ENCODE peak calls at places on chromosomes 3 and 15, in four cellular contexts. One of them, this sample, is unnamed.

GRCh38 chr3:8952130-8952529 is 11.1 kb downstream of the RAD18 start:
- DNase-seq in HepG2: no peak
- DNase-seq in A549: no peak
- DNase-seq in GM12878: no peak
- DNase-seq in this sample: no peak

GRCh38 chr3:105806361-105806760 is 62.5 kb downstream of the CBLB start:
- DNase-seq in A549: peak; percentile 16
- DNase-seq in HepG2: peak; percentile 50
- DNase-seq in GM12878: no peak
- DNase-seq in this sample: peak; percentile 24

GRCh38 chr3:72907131-72907697 is 19.4 kb downstream of the GXYLT2 start:
- DNase-seq in GM12878: no peak
- DNase-seq in HepG2: no peak
- DNase-seq in A549: no peak
- DNase-seq in this sample: no peak

GRCh38 chr15:44028349-44028748 is 166.7 kb downstream of the FRMD5 start:
- DNase-seq in A549: no peak
- DNase-seq in GM12878: no peak
- DNase-seq in HepG2: no peak
- DNase-seq in this sample: no peak

GRCh38 chr3:132211896-132212295 is 105.3 kb upstream of the ACP3 start:
- DNase-seq in HepG2: no peak
- DNase-seq in A549: no peak
- DNase-seq in GM12878: no peak
- DNase-seq in this sample: no peak

GRCh38 chr3:133463441-133463860 is 63.6 kb downstream of the BFSP2 start:
- DNase-seq in GM12878: no peak
- DNase-seq in A549: no peak
- DNase-seq in HepG2: no peak
- DNase-seq in this sample: no peak

GRCh38 chr3:138899592-138899991 is 47.3 kb downstream of the FOXL2 start:
- DNase-seq in A549: no peak
- DNase-seq in HepG2: no peak
- DNase-seq in GM12878: no peak
- DNase-seq in this sample: no peak

GRCh38 chr3:102410616-102411015 is 24.2 kb upstream of the ZPLD1 start:
- DNase-seq in A549: no peak
- DNase-seq in HepG2: no peak
- DNase-seq in GM12878: no peak
- DNase-seq in this sample: no peak

GRCh38 chr3:98755601-98756000 is 7.5 kb upstream of the ST3GAL6 start:
- DNase-seq in A549: no peak
- DNase-seq in HepG2: no peak
- DNase-seq in GM12878: no peak
- DNase-seq in this sample: no peak

GRCh38 chr15:94230886-94231727 is at the start of gene MCTP2:
- DNase-seq in A549: no peak
- DNase-seq in GM12878: peak; percentile 57
- DNase-seq in HepG2: peak; percentile 62
- DNase-seq in this sample: no peak

GRCh38 chr15:67039349-67040075 is 25.9 kb upstream of the SMAD3 start:
- DNase-seq in GM12878: no peak
- DNase-seq in A549: no peak
- DNase-seq in HepG2: no peak
- DNase-seq in this sample: peak; percentile 61

GRCh38 chr15:69704685-69705084 is 252.1 kb downstream of the RPLP1 start:
- DNase-seq in HepG2: no peak
- DNase-seq in GM12878: no peak
- DNase-seq in A549: no peak
- DNase-seq in this sample: no peak

GRCh38 chr15:63403254-63403945 is 21.8 kb upstream of the CA12 start:
- DNase-seq in A549: no peak
- DNase-seq in GM12878: no peak
- DNase-seq in HepG2: no peak
- DNase-seq in this sample: no peak

GRCh38 chr3:186162221-186162620 is 53.3 kb upstream of the ETV5 start:
- DNase-seq in A549: no peak
- DNase-seq in HepG2: no peak
- DNase-seq in GM12878: no peak
- DNase-seq in this sample: no peak

GRCh38 chr3:10950476-10951294 is 41.9 kb upstream of the SLC6A1 start:
- DNase-seq in HepG2: peak; percentile 25
- DNase-seq in A549: peak; percentile 64
- DNase-seq in GM12878: no peak
- DNase-seq in this sample: peak; percentile 69

GRCh38 chr3:158731938-158732855 is at the start of gene RARRES1:
- DNase-seq in HepG2: no peak
- DNase-seq in GM12878: no peak
- DNase-seq in A549: peak; percentile 60
- DNase-seq in this sample: no peak

GRCh38 chr3:135531996-135532395 is 433.5 kb upstream of the PPP2R3A start:
- DNase-seq in A549: no peak
- DNase-seq in GM12878: no peak
- DNase-seq in HepG2: no peak
- DNase-seq in this sample: no peak

GRCh38 chr15:100691321-100691720 is 88.9 kb downstream of the ASB7 start:
- DNase-seq in A549: no peak
- DNase-seq in GM12878: no peak
- DNase-seq in HepG2: no peak
- DNase-seq in this sample: no peak

GRCh38 chr15:65535192-65535591 is 4.9 kb downstream of the HACD3 start:
- DNase-seq in HepG2: no peak
- DNase-seq in GM12878: no peak
- DNase-seq in A549: no peak
- DNase-seq in this sample: no peak

GRCh38 chr3:197567900-197568685 is 12.3 kb upstream of the BDH1 start:
- DNase-seq in GM12878: no peak
- DNase-seq in HepG2: no peak
- DNase-seq in A549: no peak
- DNase-seq in this sample: no peak

GRCh38 chr15:74937226-74937601 is 659 bp downstream of the COX5A start:
- DNase-seq in HepG2: no peak
- DNase-seq in GM12878: no peak
- DNase-seq in A549: no peak
- DNase-seq in this sample: no peak

GRCh38 chr3:74531491-74531890 is 83.0 kb downstream of the CNTN3 start:
- DNase-seq in HepG2: no peak
- DNase-seq in GM12878: no peak
- DNase-seq in A549: no peak
- DNase-seq in this sample: no peak

GRCh38 chr3:8301977-8302589 is 199.5 kb upstream of the LMCD1 start:
- DNase-seq in HepG2: peak; percentile 31
- DNase-seq in A549: peak; percentile 33
- DNase-seq in GM12878: no peak
- DNase-seq in this sample: peak; percentile 24

GRCh38 chr3:190229632-190230424 is 92.4 kb downstream of the CLDN1 start:
- DNase-seq in GM12878: no peak
- DNase-seq in HepG2: peak; percentile 21
- DNase-seq in A549: peak; percentile 3
- DNase-seq in this sample: no peak

GRCh38 chr3:129282727-129283327 is 4.2 kb downstream of the HMCES start:
- DNase-seq in GM12878: peak; percentile 88
- DNase-seq in A549: no peak
- DNase-seq in HepG2: peak; percentile 12
- DNase-seq in this sample: no peak

GRCh38 chr3:59510576-59510975 is 460.8 kb upstream of the CFAP20DC start:
- DNase-seq in GM12878: no peak
- DNase-seq in A549: no peak
- DNase-seq in HepG2: no peak
- DNase-seq in this sample: no peak

GRCh38 chr3:62795978-62796635 is 79.1 kb downstream of the CADPS start:
- DNase-seq in HepG2: no peak
- DNase-seq in A549: no peak
- DNase-seq in GM12878: no peak
- DNase-seq in this sample: no peak

GRCh38 chr15:40949756-40950207 is 3.5 kb upstream of the CHAC1 start:
- DNase-seq in HepG2: peak; percentile 34
- DNase-seq in A549: no peak
- DNase-seq in GM12878: no peak
- DNase-seq in this sample: no peak

DNA sequence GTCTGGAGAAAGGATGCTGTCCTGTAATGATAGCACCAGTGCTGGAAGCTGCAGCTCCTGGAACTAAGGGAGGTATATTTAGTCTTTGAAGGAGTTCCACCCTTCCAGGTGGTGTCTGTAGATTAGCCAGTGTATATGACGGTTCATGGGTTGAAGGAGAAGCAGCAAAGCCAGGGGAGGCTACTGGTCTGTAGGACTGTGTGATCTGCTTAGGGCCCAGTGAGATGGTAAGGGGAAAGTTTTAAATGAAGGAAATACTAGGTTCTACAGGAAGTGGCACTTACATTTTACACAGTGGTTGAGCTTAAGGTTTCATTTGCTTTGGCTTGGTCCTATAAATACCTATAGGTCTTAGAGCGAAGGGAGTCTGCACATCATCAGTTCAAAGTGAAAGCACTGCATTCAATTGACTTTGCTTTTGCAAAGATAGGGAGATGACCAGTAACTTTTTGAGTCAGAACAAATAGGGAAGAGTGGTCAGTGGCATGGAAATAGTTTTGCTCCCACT is 5.6 kb downstream of the SLC25A38 start:
- DNase-seq in A549: no peak
- DNase-seq in GM12878: peak; percentile 89
- DNase-seq in HepG2: no peak
- DNase-seq in this sample: peak; percentile 66
- TF ChIP-seq POLR2A in A549: no peak
- TF ChIP-seq POLR2A in GM12878: no peak
- TF ChIP-seq POLR2A in HepG2: no peak
- TF ChIP-seq POLR2A in this sample: no peak

GRCh38 chr3:61562810-61563613 is 1.6 kb downstream of the PTPRG start:
- DNase-seq in GM12878: no peak
- DNase-seq in A549: peak; percentile 7
- DNase-seq in HepG2: peak; percentile 20
- DNase-seq in this sample: no peak

GRCh38 chr3:61561374-61562041 is at the start of gene PTPRG:
- DNase-seq in GM12878: no peak
- DNase-seq in A549: peak; percentile 68
- DNase-seq in HepG2: peak; percentile 82
- DNase-seq in this sample: no peak

GRCh38 chr3:61559108-61559731 is 2.2 kb upstream of the PTPRG start:
- DNase-seq in A549: no peak
- DNase-seq in HepG2: no peak
- DNase-seq in GM12878: no peak
- DNase-seq in this sample: no peak

GRCh38 chr3:61562042-61562809 is 855 bp downstream of the PTPRG start:
- DNase-seq in GM12878: no peak
- DNase-seq in A549: peak; percentile 10
- DNase-seq in HepG2: no peak
- DNase-seq in this sample: no peak

DNA sequence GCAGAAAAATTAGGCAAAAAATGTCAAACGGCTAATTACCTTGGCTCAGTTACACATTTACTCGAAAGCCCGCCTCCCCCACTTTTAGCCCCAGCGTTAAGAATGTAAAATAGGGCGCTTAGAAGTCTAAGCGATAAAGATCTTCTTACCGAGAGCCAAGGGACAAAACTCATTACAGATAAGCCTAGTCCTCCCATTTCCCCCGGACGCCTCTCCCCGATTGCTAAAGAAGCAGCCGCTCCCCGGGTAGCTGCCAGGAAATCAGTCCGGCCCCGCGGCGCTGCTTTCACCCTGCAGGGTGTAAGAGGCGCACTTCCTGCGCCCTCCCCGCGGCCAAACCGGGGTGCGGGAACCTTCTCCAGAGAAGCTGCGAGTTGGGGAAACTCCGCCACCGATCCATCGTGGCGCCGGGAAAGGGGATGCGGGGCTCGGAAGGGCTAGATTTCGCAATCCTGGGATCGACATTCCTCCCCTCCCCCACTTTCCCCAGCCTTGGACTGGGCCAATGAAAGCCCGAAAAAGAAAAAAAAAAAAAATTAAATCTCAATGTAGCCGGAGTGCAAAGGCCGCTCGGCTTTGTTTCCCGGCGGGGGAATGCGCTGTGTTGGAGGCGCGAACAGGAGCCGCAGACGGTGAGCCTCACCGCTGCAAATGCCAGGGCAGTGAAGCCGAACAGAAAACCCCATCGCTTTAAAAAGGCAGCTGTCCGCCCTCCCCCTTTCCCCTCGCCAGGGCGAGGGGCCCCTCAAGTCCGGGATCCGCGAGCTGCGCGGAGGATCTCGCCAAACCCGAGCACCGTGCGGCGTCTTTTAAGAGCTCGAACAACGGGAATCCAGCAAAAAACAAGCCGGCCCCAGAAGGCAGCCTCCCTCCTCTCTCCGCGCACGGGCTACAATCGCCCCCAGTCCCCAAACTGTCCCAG is 658 bp upstream of the PTPRG start:
- DNase-seq in HepG2: peak; percentile 81
- DNase-seq in GM12878: no peak
- DNase-seq in A549: peak; percentile 57
- DNase-seq in this sample: no peak
- TF ChIP-seq CHD4 in HepG2: peak; percentile 13
- TF ChIP-seq CHD4 in GM12878: no peak
- TF ChIP-seq CHD4 in A549: no peak
- TF ChIP-seq CHD4 in this sample: no peak

DNA sequence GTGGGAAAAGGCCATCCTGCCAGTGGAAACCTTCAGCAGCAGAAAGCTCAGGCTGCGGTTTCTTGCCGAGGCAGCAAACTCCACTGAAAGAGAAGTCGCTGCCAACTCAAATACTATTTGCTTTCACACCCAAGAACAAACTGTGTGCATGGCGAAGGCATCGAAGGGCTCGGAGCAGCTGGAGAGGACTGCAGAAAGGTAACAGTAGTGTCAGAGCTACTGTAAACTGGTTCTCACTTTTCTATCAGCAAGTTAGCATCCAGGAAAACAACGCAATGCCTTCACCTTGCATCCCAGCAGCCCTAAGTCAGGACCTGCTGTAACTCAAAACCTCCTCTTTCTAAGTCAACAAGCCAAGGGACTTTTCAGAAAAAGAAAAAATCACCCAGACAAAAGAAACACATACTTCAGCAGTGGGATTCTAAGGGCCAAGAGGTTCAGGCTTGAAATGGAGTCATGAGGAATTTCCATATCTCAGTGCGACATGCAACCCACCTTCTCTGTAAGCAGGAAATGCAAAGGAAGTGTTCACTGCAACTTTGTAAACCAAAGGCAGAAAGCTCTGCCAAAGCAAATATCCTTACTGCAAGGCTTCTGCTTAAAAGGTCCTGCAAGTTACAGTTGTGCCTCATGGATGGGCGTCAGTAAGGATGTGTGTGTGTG is 193.5 kb downstream of the FOXP1 start:
- DNase-seq in HepG2: peak; percentile 39
- DNase-seq in GM12878: no peak
- DNase-seq in A549: no peak
- DNase-seq in this sample: no peak
- TF ChIP-seq POLR2A in HepG2: no peak
- TF ChIP-seq POLR2A in GM12878: no peak
- TF ChIP-seq POLR2A in A549: no peak
- TF ChIP-seq POLR2A in this sample: no peak

GRCh38 chr15:80923668-80924067 is 66.0 kb downstream of the MESD start:
- DNase-seq in HepG2: no peak
- DNase-seq in A549: no peak
- DNase-seq in GM12878: no peak
- DNase-seq in this sample: no peak
- TF ChIP-seq CHD4 in HepG2: no peak
- TF ChIP-seq CHD4 in A549: no peak
- TF ChIP-seq CHD4 in GM12878: no peak
- TF ChIP-seq CHD4 in this sample: no peak

This sample was measured in K562.